ENCODE peak calls at places on chromosomes 4 and X, in seven cellular contexts. One of them, this sample, is unnamed.

GRCh38 chrX:123108513-123109427 is 75.3 kb upstream of the GRIA3 start:
- DNase-seq in SK-N-SH: no peak
- DNase-seq in A549: no peak
- DNase-seq in HepG2: no peak
- DNase-seq in H1: no peak
- DNase-seq in GM12878: no peak
- DNase-seq in K562: no peak
- DNase-seq in this sample: no peak

GRCh38 chrX:71541546-71542022 is 8.7 kb downstream of the OGT start:
- DNase-seq in H1: no peak
- DNase-seq in SK-N-SH: no peak
- DNase-seq in K562: no peak
- DNase-seq in GM12878: no peak
- DNase-seq in HepG2: no peak
- DNase-seq in A549: no peak
- DNase-seq in this sample: peak; percentile 75

GRCh38 chrX:151396042-151396826 is 772 bp upstream of the VMA21 start:
- DNase-seq in H1: no peak
- DNase-seq in GM12878: peak; percentile 2
- DNase-seq in A549: no peak
- DNase-seq in K562: no peak
- DNase-seq in SK-N-SH: peak; percentile 15
- DNase-seq in HepG2: peak; percentile 49
- DNase-seq in this sample: peak; percentile 43

GRCh38 chrX:39196192-39197102 is 395.2 kb downstream of the MID1IP1 start:
- DNase-seq in H1: no peak
- DNase-seq in K562: peak; percentile 31
- DNase-seq in A549: no peak
- DNase-seq in SK-N-SH: no peak
- DNase-seq in HepG2: no peak
- DNase-seq in GM12878: peak; percentile 90
- DNase-seq in this sample: peak; percentile 2

GRCh38 chrX:115367956-115368355 is 78.4 kb downstream of the LUZP4 start:
- DNase-seq in H1: no peak
- DNase-seq in HepG2: no peak
- DNase-seq in SK-N-SH: no peak
- DNase-seq in K562: no peak
- DNase-seq in GM12878: no peak
- DNase-seq in A549: peak; percentile 5
- DNase-seq in this sample: peak; percentile 18

GRCh38 chr4:155353923-155354540 is 22.7 kb downstream of the MAP9 start:
- DNase-seq in HepG2: peak; percentile 27
- DNase-seq in H1: peak; percentile 78
- DNase-seq in GM12878: no peak
- DNase-seq in K562: peak; percentile 22
- DNase-seq in A549: peak; percentile 59
- DNase-seq in SK-N-SH: peak; percentile 39
- DNase-seq in this sample: peak; percentile 46

GRCh38 chr4:99808260-99808857 is 8.3 kb upstream of the DAPP1 start:
- DNase-seq in A549: peak; percentile 59
- DNase-seq in GM12878: no peak
- DNase-seq in K562: peak; percentile 61
- DNase-seq in HepG2: peak; percentile 49
- DNase-seq in SK-N-SH: peak; percentile 57
- DNase-seq in H1: peak; percentile 83
- DNase-seq in this sample: peak; percentile 21

GRCh38 chr4:24729041-24729730 is 66.2 kb upstream of the SOD3 start:
- DNase-seq in A549: no peak
- DNase-seq in HepG2: no peak
- DNase-seq in K562: no peak
- DNase-seq in H1: no peak
- DNase-seq in GM12878: no peak
- DNase-seq in SK-N-SH: no peak
- DNase-seq in this sample: no peak

GRCh38 chr4:183798249-183798920 is 106.7 kb upstream of the STOX2 start:
- DNase-seq in HepG2: no peak
- DNase-seq in GM12878: no peak
- DNase-seq in A549: no peak
- DNase-seq in H1: peak; percentile 58
- DNase-seq in K562: no peak
- DNase-seq in SK-N-SH: no peak
- DNase-seq in this sample: no peak

DNA sequence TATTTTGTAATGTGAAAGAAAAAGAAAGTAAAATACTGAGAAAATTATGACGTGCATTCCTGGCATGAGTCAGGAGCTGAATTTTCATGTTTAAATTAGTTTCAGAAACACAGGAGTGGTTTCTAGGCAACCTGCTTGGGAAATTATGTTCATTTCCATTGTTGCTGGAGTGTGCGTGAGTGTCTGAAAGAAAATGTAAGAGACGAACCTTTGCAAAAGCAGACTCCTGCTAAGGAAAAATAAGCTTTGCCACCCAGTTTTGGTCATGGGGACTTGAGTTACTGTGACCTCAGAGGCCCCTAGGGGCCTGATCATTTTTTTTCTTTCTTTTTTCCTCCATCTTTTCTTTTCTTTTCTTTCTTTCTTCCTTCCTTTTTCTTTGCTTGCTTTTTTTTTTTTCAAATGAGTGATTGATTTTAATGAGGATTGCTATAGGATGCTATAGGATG is 18.8 kb upstream of the CHRNA9 start:
- DNase-seq in K562: no peak
- DNase-seq in A549: peak; percentile 84
- DNase-seq in GM12878: peak; percentile 74
- DNase-seq in HepG2: no peak
- DNase-seq in SK-N-SH: no peak
- DNase-seq in H1: no peak
- DNase-seq in this sample: peak; percentile 93
- TF ChIP-seq RFX5 in K562: no peak
- TF ChIP-seq RFX5 in A549: no peak
- TF ChIP-seq RFX5 in GM12878: no peak
- TF ChIP-seq RFX5 in HepG2: no peak
- TF ChIP-seq RFX5 in SK-N-SH: no peak
- TF ChIP-seq RFX5 in H1: no peak
- TF ChIP-seq RFX5 in this sample: no peak

DNA sequence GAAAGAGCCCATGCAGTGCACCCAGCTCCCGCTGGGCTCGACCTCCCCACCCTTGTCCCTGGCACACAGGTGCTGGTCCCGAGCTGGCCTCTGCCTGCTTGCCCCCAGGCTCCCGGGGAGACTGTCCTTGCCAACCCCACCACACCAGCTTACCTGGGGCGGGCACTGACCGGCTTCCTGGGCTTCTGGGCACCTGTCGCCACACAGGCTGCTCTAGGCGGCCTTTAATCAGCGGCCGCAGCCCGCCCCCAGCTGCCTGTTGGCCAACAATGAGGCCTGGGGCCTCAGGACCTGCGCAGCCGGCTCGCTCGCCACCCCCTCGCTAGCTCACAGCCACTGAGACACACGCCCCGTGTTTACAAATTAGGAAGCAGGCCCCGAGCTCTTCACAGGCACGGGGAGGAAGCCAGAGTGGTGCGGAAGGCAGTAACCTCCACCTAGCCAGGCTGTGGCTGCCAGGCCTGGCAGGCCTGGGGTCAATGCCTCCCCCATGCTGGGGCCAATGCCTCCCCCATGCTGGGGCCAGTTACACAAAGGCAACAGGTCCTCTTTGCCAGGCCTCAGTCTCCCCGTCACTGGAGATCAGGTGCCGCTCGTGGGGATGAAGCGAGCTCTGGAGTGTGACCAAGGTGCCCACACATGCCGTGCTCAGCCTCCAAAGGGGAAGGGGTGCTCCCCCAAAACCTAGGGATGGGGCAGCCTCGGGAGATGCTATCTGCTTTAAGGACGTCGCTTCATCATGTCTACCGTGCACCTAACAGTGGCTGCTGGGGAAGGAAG is at the start of gene TREX2:
- DNase-seq in H1: no peak
- DNase-seq in K562: no peak
- DNase-seq in HepG2: no peak
- DNase-seq in A549: no peak
- DNase-seq in SK-N-SH: no peak
- DNase-seq in GM12878: no peak
- DNase-seq in this sample: no peak
- TF ChIP-seq RFX5 in H1: no peak
- TF ChIP-seq RFX5 in K562: no peak
- TF ChIP-seq RFX5 in HepG2: no peak
- TF ChIP-seq RFX5 in A549: no peak
- TF ChIP-seq RFX5 in SK-N-SH: no peak
- TF ChIP-seq RFX5 in GM12878: no peak
- TF ChIP-seq RFX5 in this sample: no peak

GRCh38 chr4:56099378-56099786 is 150.6 kb downstream of the CEP135 start:
- DNase-seq in GM12878: no peak
- DNase-seq in K562: no peak
- DNase-seq in A549: no peak
- DNase-seq in SK-N-SH: no peak
- DNase-seq in H1: no peak
- DNase-seq in HepG2: no peak
- DNase-seq in this sample: no peak
- TF ChIP-seq RFX5 in GM12878: no peak
- TF ChIP-seq RFX5 in K562: no peak
- TF ChIP-seq RFX5 in A549: no peak
- TF ChIP-seq RFX5 in SK-N-SH: no peak
- TF ChIP-seq RFX5 in H1: no peak
- TF ChIP-seq RFX5 in HepG2: no peak
- TF ChIP-seq RFX5 in this sample: no peak

DNA sequence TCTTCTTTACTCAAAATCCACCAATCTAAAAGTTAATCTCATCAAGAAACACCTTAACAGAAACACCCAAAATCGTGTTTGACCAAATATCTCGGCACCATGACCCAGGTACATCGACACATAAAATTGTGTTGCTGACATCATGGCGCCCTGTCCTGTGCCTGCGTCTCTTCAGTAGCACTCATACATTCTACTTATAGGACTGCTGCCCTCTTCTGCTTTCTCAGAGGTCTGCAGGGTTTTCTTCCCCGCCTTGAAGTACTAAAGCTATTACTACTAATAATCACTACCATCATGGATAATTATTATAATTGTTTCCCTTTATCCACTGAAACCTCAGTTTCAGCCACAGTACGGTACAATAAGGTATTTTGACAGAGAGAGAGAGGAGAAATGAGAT is 1403.1 kb upstream of the TENM3 start:
- DNase-seq in SK-N-SH: no peak
- DNase-seq in A549: no peak
- DNase-seq in H1: no peak
- DNase-seq in K562: no peak
- DNase-seq in GM12878: no peak
- DNase-seq in HepG2: no peak
- DNase-seq in this sample: no peak
- TF ChIP-seq RFX5 in SK-N-SH: no peak
- TF ChIP-seq RFX5 in A549: no peak
- TF ChIP-seq RFX5 in H1: no peak
- TF ChIP-seq RFX5 in K562: no peak
- TF ChIP-seq RFX5 in GM12878: no peak
- TF ChIP-seq RFX5 in HepG2: no peak
- TF ChIP-seq RFX5 in this sample: no peak

DNA sequence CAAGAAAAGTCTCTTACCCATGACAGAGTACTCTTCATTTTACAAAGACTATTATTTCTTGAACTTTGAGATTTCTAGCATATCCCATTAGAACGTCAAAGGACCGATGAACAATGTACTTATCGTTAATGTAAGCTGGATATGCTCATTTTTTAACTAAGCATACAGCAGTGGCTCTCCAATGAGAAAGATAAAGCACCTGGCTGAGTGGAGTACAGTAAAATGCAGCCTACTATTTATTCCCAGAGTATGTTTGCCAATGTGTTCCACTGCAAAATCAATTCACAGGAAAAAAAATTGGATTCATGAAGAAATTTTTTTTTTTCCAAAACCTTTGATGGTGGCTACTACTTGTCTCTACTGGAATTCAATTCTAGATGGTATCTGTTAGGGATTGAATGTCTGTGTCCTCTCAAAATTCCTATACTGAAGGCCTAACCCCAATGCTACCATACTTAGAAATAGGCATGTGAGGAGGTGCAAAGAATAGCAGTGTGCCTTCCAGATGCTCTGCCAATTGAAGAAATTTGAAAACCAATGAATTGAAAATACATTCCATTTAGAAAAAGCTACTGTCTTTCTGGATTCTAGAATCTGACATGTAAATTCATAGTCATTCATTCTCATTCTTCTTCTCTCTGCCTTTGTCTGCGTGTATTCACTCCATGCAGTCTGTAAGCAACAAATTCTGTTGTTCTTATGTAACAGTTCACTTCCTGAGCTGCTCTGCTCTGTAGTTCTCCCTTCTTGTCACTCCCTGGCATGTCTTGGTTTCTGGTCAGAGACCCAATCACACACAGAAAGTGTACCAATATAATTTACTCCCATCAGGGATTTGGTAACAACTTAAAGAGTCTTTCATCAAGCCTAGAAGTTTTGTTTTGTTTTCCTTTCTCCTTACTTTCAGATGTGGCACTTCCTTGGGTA is 61.4 kb downstream of the PAPSS1 start:
- DNase-seq in H1: no peak
- DNase-seq in HepG2: no peak
- DNase-seq in A549: no peak
- DNase-seq in SK-N-SH: no peak
- DNase-seq in K562: no peak
- DNase-seq in GM12878: no peak
- DNase-seq in this sample: no peak
- TF ChIP-seq RFX5 in H1: no peak
- TF ChIP-seq RFX5 in HepG2: no peak
- TF ChIP-seq RFX5 in A549: no peak
- TF ChIP-seq RFX5 in SK-N-SH: no peak
- TF ChIP-seq RFX5 in K562: no peak
- TF ChIP-seq RFX5 in GM12878: no peak
- TF ChIP-seq RFX5 in this sample: no peak

GRCh38 chr4:125200556-125200955 is 114.2 kb upstream of the FAT4 start:
- DNase-seq in HepG2: no peak
- DNase-seq in GM12878: no peak
- DNase-seq in H1: no peak
- DNase-seq in SK-N-SH: no peak
- DNase-seq in A549: no peak
- DNase-seq in K562: no peak
- DNase-seq in this sample: no peak

GRCh38 chr4:125198916-125199315 is 115.8 kb upstream of the FAT4 start:
- DNase-seq in A549: no peak
- DNase-seq in H1: no peak
- DNase-seq in HepG2: no peak
- DNase-seq in GM12878: no peak
- DNase-seq in SK-N-SH: no peak
- DNase-seq in K562: no peak
- DNase-seq in this sample: peak; percentile 37
- TF ChIP-seq RFX5 in A549: no peak
- TF ChIP-seq RFX5 in H1: no peak
- TF ChIP-seq RFX5 in HepG2: no peak
- TF ChIP-seq RFX5 in GM12878: no peak
- TF ChIP-seq RFX5 in SK-N-SH: no peak
- TF ChIP-seq RFX5 in K562: no peak
- TF ChIP-seq RFX5 in this sample: no peak

This sample was measured in IMR-90.